ENCODE peak calls at places on chromosomes 1 and 21, in eight cellular contexts. E is CD8-positive, alpha-beta memory T cell; R is lower lobe of right lung; V is esophagus squamous epithelium; Q is thoracic aorta; D is DND-41; J is H9; N is lung. S is an unnamed sample. For H3K4me1, the result is how much of the 10 kb centered on the place peaks cover.

GRCh38 chr1:207343675-207344074 is 22.2 kb downstream of the CD55 start:
- DNase-seq in E (no peak), R (no peak), V (no peak), Q (no peak), D (no peak), J (no peak), N (no peak), S (no peak)

GRCh38 chr1:102687383-102687782 is 420.9 kb downstream of the COL11A1 start:
- DNase-seq in E (no peak), R (no peak), V (no peak), Q (no peak), D (no peak), J (no peak), N (no peak), S (no peak)

GRCh38 chr1:175498002-175498401 is 245.4 kb downstream of the TNR start:
- DNase-seq in E (no peak), R (no peak), V (no peak), Q (no peak), D (no peak), J (no peak), N (no peak), S (no peak)

GRCh38 chr21:45179568-45180288 is 105.3 kb downstream of the ADARB1 start:
- DNase-seq in E (no peak), R (no peak), V (no peak), Q (no peak), D (no peak), J (no peak), N (no peak), S (no peak)

GRCh38 chr1:223731076-223731770 is 18.9 kb downstream of the CAPN2 start:
- DNase-seq in E (no peak), R (peak), V (no peak), Q (peak), D (no peak), J (no peak), N (peak), S (no peak)

GRCh38 chr1:59686170-59686569 is 128.6 kb upstream of the HOOK1 start:
- DNase-seq in E (no peak), R (no peak), V (no peak), Q (no peak), D (no peak), J (no peak), N (no peak), S (no peak)

GRCh38 chr1:186806477-186806876 is 22.3 kb upstream of the PLA2G4A start:
- DNase-seq in E (no peak), R (no peak), V (no peak), Q (no peak), D (no peak), J (peak), N (no peak), S (no peak)

GRCh38 chr1:22184892-22185612 is 42.2 kb upstream of the WNT4 start:
- DNase-seq in E (peak), R (peak), V (no peak), Q (no peak), D (no peak), J (peak), N (peak), S (no peak)

GRCh38 chr1:15949453-15950245 is 26.3 kb downstream of the ZBTB17 start:
- DNase-seq in E (peak), R (peak), V (peak), Q (peak), D (no peak), J (peak), N (peak), S (peak)

GRCh38 chr21:42061195-42061865 is 9.8 kb upstream of the UMODL1 start:
- DNase-seq in E (peak), R (peak), V (no peak), Q (no peak), D (peak), J (no peak), N (peak), S (no peak)

GRCh38 chr1:204588826-204589225 is 72.6 kb downstream of the MDM4 start:
- DNase-seq in E (no peak), R (no peak), V (no peak), Q (no peak), D (no peak), J (no peak), N (no peak), S (no peak)

GRCh38 chr21:21324297-21324696 is 326.1 kb downstream of the NCAM2 start:
- DNase-seq in E (no peak), R (no peak), V (no peak), Q (no peak), D (no peak), J (peak), N (no peak), S (no peak)

GRCh38 chr1:230043102-230043501 is 23.9 kb upstream of the GALNT2 start:
- DNase-seq in E (no peak), R (no peak), V (no peak), Q (no peak), D (no peak), J (no peak), N (no peak), S (no peak)

GRCh38 chr1:53517109-53517508 is 57.9 kb downstream of the DMRTB1 start:
- DNase-seq in E (no peak), R (no peak), V (no peak), Q (no peak), D (no peak), J (no peak), N (no peak), S (no peak)

GRCh38 chr1:231334952-231335351 is 2.7 kb downstream of the EXOC8 start:
- DNase-seq in E (no peak), R (no peak), V (no peak), Q (no peak), D (no peak), J (no peak), N (no peak), S (no peak)

GRCh38 chr1:41917835-41918449 is 780 bp downstream of the HIVEP3 start:
- DNase-seq in E (peak), R (peak), V (no peak), Q (no peak), D (peak), J (peak), N (no peak), S (no peak)

GRCh38 chr1:170067253-170067819 is 7.2 kb downstream of the KIFAP3 start:
- DNase-seq in E (no peak), R (no peak), V (no peak), Q (no peak), D (no peak), J (no peak), N (no peak), S (no peak)

GRCh38 chr1:244054924-244055263 is 3.8 kb downstream of the ZBTB18 start:
- DNase-seq in E (peak), R (no peak), V (no peak), Q (no peak), D (no peak), J (no peak), N (no peak), S (no peak)

GRCh38 chr1:205522692-205523091 is 18.2 kb downstream of the CDK18 start:
- DNase-seq in E (no peak), R (no peak), V (no peak), Q (no peak), D (no peak), J (no peak), N (no peak), S (no peak)

GRCh38 chr1:62593825-62594394 is 3.4 kb upstream of the ANGPTL3 start:
- DNase-seq in E (no peak), R (no peak), V (no peak), Q (no peak), D (no peak), J (no peak), N (no peak), S (no peak)

GRCh38 chr1:19739628-19740027 is 60.1 kb downstream of the TMCO4 start:
- DNase-seq in E (no peak), R (no peak), V (no peak), Q (no peak), D (no peak), J (no peak), N (no peak), S (no peak)

GRCh38 chr1:33633019-33633801 is 160.8 kb downstream of the ZSCAN20 start:
- DNase-seq in E (peak), R (peak), V (peak), Q (peak), D (peak), J (peak), N (peak), S (peak)

GRCh38 chr1:42950146-42950480 is 8.6 kb downstream of the SLC2A1 start:
- DNase-seq in E (no peak), R (no peak), V (no peak), Q (no peak), D (no peak), J (no peak), N (no peak), S (no peak)

GRCh38 chr1:42953182-42954180 is 5.2 kb downstream of the SLC2A1 start:
- DNase-seq in E (no peak), R (no peak), V (no peak), Q (no peak), D (no peak), J (no peak), N (no peak), S (no peak)

GRCh38 chr1:42949312-42950145 is 9.1 kb downstream of the SLC2A1 start:
- DNase-seq in E (no peak), R (no peak), V (no peak), Q (no peak), D (no peak), J (no peak), N (no peak), S (no peak)

GRCh38 chr1:42951588-42951987 is 7.1 kb downstream of the SLC2A1 start:
- DNase-seq in E (no peak), R (no peak), V (no peak), Q (no peak), D (no peak), J (no peak), N (no peak), S (no peak)

GRCh38 chr1:42952353-42953001 is 6.2 kb downstream of the SLC2A1 start:
- DNase-seq in E (no peak), R (no peak), V (no peak), Q (no peak), D (peak), J (no peak), N (no peak), S (no peak)
- H3K4me1 ChIP-seq in E (half or more), R (under half), V (half or more), Q (half or more), D (under half), J (under half), N (under half), S (half or more)

GRCh38 chr1:17573518-17574041 is 34.1 kb downstream of the ARHGEF10L start:
- DNase-seq in E (no peak), R (no peak), V (no peak), Q (no peak), D (no peak), J (no peak), N (no peak), S (no peak)

GRCh38 chr1:17574502-17574901 is 35.0 kb downstream of the ARHGEF10L start:
- DNase-seq in E (no peak), R (no peak), V (no peak), Q (no peak), D (no peak), J (peak), N (no peak), S (no peak)

GRCh38 chr1:17570228-17570627 is 30.7 kb downstream of the ARHGEF10L start:
- DNase-seq in E (no peak), R (no peak), V (no peak), Q (no peak), D (no peak), J (no peak), N (no peak), S (no peak)

GRCh38 chr1:17569200-17570139 is 30.0 kb downstream of the ARHGEF10L start:
- DNase-seq in E (no peak), R (peak), V (no peak), Q (peak), D (no peak), J (no peak), N (peak), S (peak)

DNA sequence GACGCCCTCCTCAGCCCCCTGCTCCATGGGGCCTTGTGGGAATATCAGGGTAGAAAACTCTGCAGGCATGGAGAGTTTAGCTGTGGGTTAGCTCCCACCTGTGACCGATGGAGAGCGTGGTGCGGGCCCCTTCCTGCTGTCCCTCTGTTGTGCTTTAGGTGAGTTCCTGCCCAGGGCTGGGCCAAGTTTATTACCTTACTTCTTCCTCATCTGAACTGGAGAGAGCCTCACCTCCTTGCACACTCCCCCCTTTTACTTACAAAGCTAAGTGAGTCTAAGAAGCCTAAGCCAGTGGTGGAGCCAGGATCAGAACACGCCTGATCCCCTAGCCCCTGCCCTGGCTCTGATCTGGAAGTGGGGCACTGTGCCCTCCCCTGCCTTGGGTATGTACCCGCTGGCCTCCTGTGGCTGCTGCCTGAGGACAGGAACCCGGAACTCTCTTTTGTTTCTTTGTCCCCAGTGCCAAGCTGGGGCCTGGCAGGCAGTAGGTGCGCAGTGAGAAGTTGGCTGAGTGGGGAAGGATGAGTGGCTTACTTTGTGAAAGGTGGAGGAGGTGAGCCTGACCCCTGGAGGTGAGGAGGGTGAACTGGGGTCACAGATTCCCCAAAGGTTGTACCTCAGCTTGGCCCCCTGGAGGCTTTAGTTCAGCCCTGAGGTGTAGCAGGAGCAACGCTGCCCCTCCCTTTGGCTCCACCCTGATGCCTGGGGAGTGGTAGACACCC is 32.9 kb downstream of the ARHGEF10L start:
- DNase-seq in E (no peak), R (no peak), V (no peak), Q (no peak), D (no peak), J (peak), N (no peak), S (no peak)
- H3K4me1 ChIP-seq in E (under half), R (under half), V (half or more), Q (half or more), D (under half), J (under half), N (under half), S (half or more)

DNA sequence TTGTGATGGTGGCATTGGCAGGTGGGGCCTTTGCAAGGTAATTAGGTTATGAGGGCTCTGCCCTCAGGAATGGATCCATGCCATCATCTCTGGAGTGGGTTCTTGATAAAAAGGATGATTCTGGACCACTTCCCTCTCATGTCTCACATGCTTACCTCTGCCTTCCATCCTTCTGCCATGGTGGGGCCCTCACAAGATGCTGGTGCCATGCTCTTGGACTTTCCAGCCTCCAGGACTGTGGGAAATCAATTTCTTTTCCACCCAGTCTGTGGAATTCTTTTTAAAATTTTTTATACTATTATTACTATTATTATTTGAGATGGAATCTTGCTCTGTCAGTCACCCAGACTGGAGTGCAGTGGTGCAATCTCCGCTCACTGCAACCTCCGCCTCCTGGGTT is 57.3 kb downstream of the ACBD3 start:
- DNase-seq in E (no peak), R (no peak), V (no peak), Q (no peak), D (no peak), J (no peak), N (no peak), S (no peak)
- H3K4me1 ChIP-seq in E (under half), R (under half), V (under half), Q (under half), D (under half), J (under half), N (under half), S (half or more)

GRCh38 chr21:15352009-15352408 is 287.2 kb upstream of the NRIP1 start:
- DNase-seq in E (no peak), R (no peak), V (no peak), Q (no peak), D (no peak), J (no peak), N (no peak), S (no peak)
- H3K4me1 ChIP-seq in E (under half), R (under half), V (under half), Q (under half), D (under half), J (under half), N (under half), S (under half)

GRCh38 chr21:43375827-43376795 is 50.8 kb downstream of the SIK1 start:
- DNase-seq in E (no peak), R (no peak), V (no peak), Q (no peak), D (no peak), J (no peak), N (no peak), S (peak)
- H3K4me1 ChIP-seq in E (under half), R (under half), V (under half), Q (under half), D (under half), J (under half), N (under half), S (under half)

GRCh38 chr1:209646558-209646957 is 5.7 kb downstream of the LAMB3 start:
- DNase-seq in E (no peak), R (no peak), V (no peak), Q (no peak), D (no peak), J (peak), N (no peak), S (no peak)

GRCh38 chr1:209648931-209649776 is 3.1 kb downstream of the LAMB3 start:
- DNase-seq in E (no peak), R (no peak), V (no peak), Q (no peak), D (no peak), J (no peak), N (no peak), S (no peak)

GRCh38 chr1:209645574-209646452 is 6.4 kb downstream of the LAMB3 start:
- DNase-seq in E (no peak), R (no peak), V (no peak), Q (no peak), D (no peak), J (no peak), N (no peak), S (no peak)

GRCh38 chr1:209648366-209648765 is 3.9 kb downstream of the LAMB3 start:
- DNase-seq in E (no peak), R (no peak), V (no peak), Q (no peak), D (no peak), J (no peak), N (no peak), S (no peak)

DNA sequence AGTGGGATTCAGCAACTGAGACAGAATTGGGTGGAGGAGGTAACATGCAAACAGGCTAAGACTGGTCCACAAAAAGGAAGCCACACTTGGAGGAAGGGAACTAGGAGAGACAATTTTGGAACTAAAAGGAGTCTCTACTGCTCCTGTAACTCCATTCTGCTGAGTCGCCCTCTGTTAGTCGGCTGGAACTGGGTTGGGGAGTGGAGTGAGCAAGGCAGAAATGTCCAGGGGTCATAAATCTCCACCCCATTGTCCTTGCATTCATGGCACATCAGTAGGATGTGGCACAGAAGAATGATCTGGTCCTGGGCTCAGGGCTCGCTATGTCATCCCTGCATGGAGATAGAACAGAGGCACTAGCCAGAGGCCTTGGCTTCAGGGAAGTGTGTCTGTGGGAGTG is 5.0 kb downstream of the LAMB3 start:
- DNase-seq in E (no peak), R (no peak), V (no peak), Q (no peak), D (no peak), J (no peak), N (no peak), S (no peak)
- H3K4me1 ChIP-seq in E (under half), R (half or more), V (half or more), Q (half or more), D (under half), J (under half), N (under half), S (half or more)

DNA sequence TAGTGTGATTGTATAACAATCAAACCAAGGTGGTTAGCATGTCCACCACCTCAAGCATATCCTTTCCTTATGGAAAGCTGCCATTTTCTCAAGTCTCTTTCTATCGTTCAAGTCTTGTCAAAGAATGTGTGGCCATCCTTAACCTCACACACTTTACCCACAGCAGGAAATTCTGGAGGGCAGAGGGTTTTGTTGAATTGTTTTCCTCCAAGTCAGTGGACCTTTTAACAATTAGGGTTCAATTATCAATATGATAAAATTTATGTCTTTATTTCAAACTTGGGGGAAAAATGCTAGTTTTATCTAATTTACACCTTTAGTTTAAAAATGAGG is 14.2 kb upstream of the PTPRC start:
- DNase-seq in E (no peak), R (no peak), V (no peak), Q (no peak), D (no peak), J (no peak), N (no peak), S (no peak)
- H3K4me1 ChIP-seq in E (half or more), R (under half), V (under half), Q (under half), D (half or more), J (under half), N (under half), S (under half)

GRCh38 chr1:38992450-38993111 is 1.5 kb downstream of the AKIRIN1 start:
- DNase-seq in E (no peak), R (no peak), V (no peak), Q (no peak), D (no peak), J (no peak), N (no peak), S (no peak)

GRCh38 chr1:38991638-38992449 is 768 bp downstream of the AKIRIN1 start:
- DNase-seq in E (no peak), R (peak), V (no peak), Q (no peak), D (no peak), J (peak), N (peak), S (no peak)

GRCh38 chr1:38997034-38997900 is 6.2 kb downstream of the AKIRIN1 start:
- DNase-seq in E (peak), R (no peak), V (no peak), Q (no peak), D (no peak), J (no peak), N (no peak), S (no peak)

GRCh38 chr1:38990746-38991637 is at the start of gene AKIRIN1:
- DNase-seq in E (peak), R (peak), V (peak), Q (peak), D (peak), J (peak), N (peak), S (peak)

GRCh38 chr1:38994196-38994595 is 3.1 kb downstream of the AKIRIN1 start:
- DNase-seq in E (no peak), R (no peak), V (no peak), Q (no peak), D (no peak), J (no peak), N (no peak), S (no peak)
- H3K4me1 ChIP-seq in E (half or more), R (under half), V (under half), Q (under half), D (under half), J (under half), N (under half), S (under half)

GRCh38 chr1:46077669-46078068 is 54.8 kb downstream of the PIK3R3 start:
- DNase-seq in E (no peak), R (no peak), V (no peak), Q (no peak), D (no peak), J (no peak), N (no peak), S (no peak)
- H3K4me1 ChIP-seq in E (under half), R (under half), V (under half), Q (under half), D (under half), J (under half), N (under half), S (under half)